ENCODE peak calls at places on chromosomes 2 and 18, in nine cellular contexts. One of them, this sample, is unnamed.

GRCh38 chr2:136424112-136424511 is 306.2 kb upstream of the CXCR4 start:
- DNase-seq in mucosa of descending colon: no peak
- DNase-seq in astrocyte of the cerebellum: no peak
- DNase-seq in H9: no peak
- DNase-seq in colonic mucosa: no peak
- DNase-seq in heart left ventricle: no peak
- DNase-seq in foreskin fibroblast: no peak
- DNase-seq in adrenal gland: no peak
- DNase-seq in gastrocnemius medialis: no peak
- DNase-seq in this sample: no peak

GRCh38 chr2:878245-878930 is 72.3 kb upstream of the SNTG2 start:
- DNase-seq in mucosa of descending colon: no peak
- DNase-seq in H9: peak
- DNase-seq in heart left ventricle: no peak
- DNase-seq in astrocyte of the cerebellum: no peak
- DNase-seq in adrenal gland: peak
- DNase-seq in foreskin fibroblast: no peak
- DNase-seq in gastrocnemius medialis: no peak
- DNase-seq in colonic mucosa: peak
- DNase-seq in this sample: no peak

GRCh38 chr2:86243950-86244733 is 44.9 kb downstream of the MRPL35 start:
- DNase-seq in colonic mucosa: no peak
- DNase-seq in foreskin fibroblast: no peak
- DNase-seq in gastrocnemius medialis: no peak
- DNase-seq in heart left ventricle: no peak
- DNase-seq in H9: no peak
- DNase-seq in astrocyte of the cerebellum: no peak
- DNase-seq in mucosa of descending colon: no peak
- DNase-seq in adrenal gland: peak
- DNase-seq in this sample: no peak

GRCh38 chr18:59833785-59834184 is 66.0 kb upstream of the PMAIP1 start:
- DNase-seq in mucosa of descending colon: no peak
- DNase-seq in gastrocnemius medialis: no peak
- DNase-seq in H9: no peak
- DNase-seq in adrenal gland: no peak
- DNase-seq in colonic mucosa: no peak
- DNase-seq in heart left ventricle: no peak
- DNase-seq in astrocyte of the cerebellum: no peak
- DNase-seq in foreskin fibroblast: no peak
- DNase-seq in this sample: no peak

GRCh38 chr2:28895189-28895893 is 874 bp downstream of the WDR43 start:
- DNase-seq in astrocyte of the cerebellum: no peak
- DNase-seq in mucosa of descending colon: peak
- DNase-seq in adrenal gland: peak
- DNase-seq in colonic mucosa: peak
- DNase-seq in foreskin fibroblast: peak
- DNase-seq in gastrocnemius medialis: peak
- DNase-seq in H9: peak
- DNase-seq in heart left ventricle: peak
- DNase-seq in this sample: no peak

GRCh38 chr18:44801796-44802195 is 121.1 kb downstream of the SETBP1 start:
- DNase-seq in adrenal gland: no peak
- DNase-seq in colonic mucosa: no peak
- DNase-seq in foreskin fibroblast: no peak
- DNase-seq in mucosa of descending colon: no peak
- DNase-seq in heart left ventricle: no peak
- DNase-seq in astrocyte of the cerebellum: no peak
- DNase-seq in gastrocnemius medialis: no peak
- DNase-seq in H9: no peak
- DNase-seq in this sample: no peak

GRCh38 chr2:218501665-218502064 is 66.5 kb downstream of the USP37 start:
- DNase-seq in heart left ventricle: no peak
- DNase-seq in gastrocnemius medialis: no peak
- DNase-seq in mucosa of descending colon: no peak
- DNase-seq in H9: no peak
- DNase-seq in adrenal gland: no peak
- DNase-seq in foreskin fibroblast: peak
- DNase-seq in colonic mucosa: no peak
- DNase-seq in astrocyte of the cerebellum: peak
- DNase-seq in this sample: no peak

GRCh38 chr18:49862656-49863385 is 49.5 kb upstream of the ACAA2 start:
- DNase-seq in astrocyte of the cerebellum: no peak
- DNase-seq in gastrocnemius medialis: no peak
- DNase-seq in H9: no peak
- DNase-seq in mucosa of descending colon: no peak
- DNase-seq in adrenal gland: no peak
- DNase-seq in colonic mucosa: no peak
- DNase-seq in heart left ventricle: no peak
- DNase-seq in foreskin fibroblast: no peak
- DNase-seq in this sample: no peak

GRCh38 chr18:49001587-49001986 is 50.8 kb upstream of the SMAD7 start:
- DNase-seq in colonic mucosa: no peak
- DNase-seq in H9: no peak
- DNase-seq in adrenal gland: no peak
- DNase-seq in gastrocnemius medialis: no peak
- DNase-seq in mucosa of descending colon: no peak
- DNase-seq in foreskin fibroblast: no peak
- DNase-seq in heart left ventricle: no peak
- DNase-seq in astrocyte of the cerebellum: no peak
- DNase-seq in this sample: no peak

GRCh38 chr18:62555135-62555534 is 32.3 kb downstream of the ZCCHC2 start:
- DNase-seq in colonic mucosa: no peak
- DNase-seq in mucosa of descending colon: no peak
- DNase-seq in foreskin fibroblast: peak
- DNase-seq in heart left ventricle: no peak
- DNase-seq in H9: no peak
- DNase-seq in adrenal gland: no peak
- DNase-seq in astrocyte of the cerebellum: no peak
- DNase-seq in gastrocnemius medialis: no peak
- DNase-seq in this sample: no peak

GRCh38 chr2:54575379-54575888 is 119.3 kb downstream of the SPTBN1 start:
- DNase-seq in foreskin fibroblast: no peak
- DNase-seq in heart left ventricle: no peak
- DNase-seq in mucosa of descending colon: no peak
- DNase-seq in astrocyte of the cerebellum: no peak
- DNase-seq in gastrocnemius medialis: no peak
- DNase-seq in H9: no peak
- DNase-seq in colonic mucosa: no peak
- DNase-seq in adrenal gland: no peak
- DNase-seq in this sample: no peak

GRCh38 chr2:159226059-159226461 is 60.4 kb downstream of the WDSUB1 start:
- DNase-seq in H9: no peak
- DNase-seq in heart left ventricle: no peak
- DNase-seq in gastrocnemius medialis: no peak
- DNase-seq in astrocyte of the cerebellum: no peak
- DNase-seq in adrenal gland: no peak
- DNase-seq in mucosa of descending colon: no peak
- DNase-seq in foreskin fibroblast: peak
- DNase-seq in colonic mucosa: no peak
- DNase-seq in this sample: no peak

GRCh38 chr2:216013080-216013909 is at the start of gene MREG:
- DNase-seq in mucosa of descending colon: peak
- DNase-seq in heart left ventricle: peak
- DNase-seq in H9: peak
- DNase-seq in astrocyte of the cerebellum: peak
- DNase-seq in gastrocnemius medialis: peak
- DNase-seq in foreskin fibroblast: peak
- DNase-seq in adrenal gland: peak
- DNase-seq in colonic mucosa: peak
- DNase-seq in this sample: peak

GRCh38 chr2:75200140-75200985 is 1.0 kb upstream of the TACR1 start:
- DNase-seq in mucosa of descending colon: no peak
- DNase-seq in colonic mucosa: no peak
- DNase-seq in gastrocnemius medialis: no peak
- DNase-seq in adrenal gland: peak
- DNase-seq in foreskin fibroblast: peak
- DNase-seq in H9: peak
- DNase-seq in astrocyte of the cerebellum: no peak
- DNase-seq in heart left ventricle: peak
- DNase-seq in this sample: peak

GRCh38 chr18:68234115-68234514 is 480.8 kb downstream of the TMX3 start:
- DNase-seq in heart left ventricle: no peak
- DNase-seq in colonic mucosa: no peak
- DNase-seq in adrenal gland: no peak
- DNase-seq in mucosa of descending colon: no peak
- DNase-seq in H9: no peak
- DNase-seq in astrocyte of the cerebellum: no peak
- DNase-seq in foreskin fibroblast: no peak
- DNase-seq in gastrocnemius medialis: no peak
- DNase-seq in this sample: no peak

GRCh38 chr2:72935611-72935957 is 18.3 kb downstream of the EMX1 start:
- DNase-seq in astrocyte of the cerebellum: no peak
- DNase-seq in mucosa of descending colon: peak
- DNase-seq in foreskin fibroblast: no peak
- DNase-seq in gastrocnemius medialis: no peak
- DNase-seq in H9: no peak
- DNase-seq in heart left ventricle: no peak
- DNase-seq in adrenal gland: no peak
- DNase-seq in colonic mucosa: no peak
- DNase-seq in this sample: no peak

GRCh38 chr2:241878007-241878970 is 8.8 kb downstream of the RTP5 start:
- DNase-seq in H9: peak
- DNase-seq in astrocyte of the cerebellum: peak
- DNase-seq in heart left ventricle: peak
- DNase-seq in foreskin fibroblast: peak
- DNase-seq in gastrocnemius medialis: peak
- DNase-seq in mucosa of descending colon: peak
- DNase-seq in adrenal gland: peak
- DNase-seq in colonic mucosa: peak
- DNase-seq in this sample: peak

GRCh38 chr2:150404147-150404546 is 83.3 kb downstream of the RND3 start:
- DNase-seq in H9: no peak
- DNase-seq in astrocyte of the cerebellum: no peak
- DNase-seq in heart left ventricle: no peak
- DNase-seq in colonic mucosa: no peak
- DNase-seq in foreskin fibroblast: no peak
- DNase-seq in gastrocnemius medialis: no peak
- DNase-seq in mucosa of descending colon: no peak
- DNase-seq in adrenal gland: no peak
- DNase-seq in this sample: no peak

GRCh38 chr2:148282201-148282600 is 261.3 kb downstream of the MBD5 start:
- DNase-seq in heart left ventricle: no peak
- DNase-seq in mucosa of descending colon: no peak
- DNase-seq in colonic mucosa: no peak
- DNase-seq in H9: no peak
- DNase-seq in gastrocnemius medialis: no peak
- DNase-seq in foreskin fibroblast: peak
- DNase-seq in astrocyte of the cerebellum: no peak
- DNase-seq in adrenal gland: no peak
- DNase-seq in this sample: no peak

GRCh38 chr2:46351388-46352141 is 54.4 kb downstream of the EPAS1 start:
- DNase-seq in foreskin fibroblast: no peak
- DNase-seq in H9: peak
- DNase-seq in astrocyte of the cerebellum: no peak
- DNase-seq in adrenal gland: peak
- DNase-seq in colonic mucosa: no peak
- DNase-seq in heart left ventricle: peak
- DNase-seq in gastrocnemius medialis: no peak
- DNase-seq in mucosa of descending colon: peak
- DNase-seq in this sample: no peak

GRCh38 chr2:99822487-99823218 is 319.7 kb downstream of the AFF3 start:
- DNase-seq in mucosa of descending colon: no peak
- DNase-seq in foreskin fibroblast: no peak
- DNase-seq in heart left ventricle: no peak
- DNase-seq in astrocyte of the cerebellum: no peak
- DNase-seq in H9: peak
- DNase-seq in adrenal gland: no peak
- DNase-seq in gastrocnemius medialis: no peak
- DNase-seq in colonic mucosa: no peak
- DNase-seq in this sample: no peak

GRCh38 chr18:11985532-11985931 is 4.2 kb downstream of the IMPA2 start:
- DNase-seq in colonic mucosa: no peak
- DNase-seq in adrenal gland: no peak
- DNase-seq in heart left ventricle: no peak
- DNase-seq in mucosa of descending colon: no peak
- DNase-seq in H9: no peak
- DNase-seq in gastrocnemius medialis: no peak
- DNase-seq in astrocyte of the cerebellum: no peak
- DNase-seq in foreskin fibroblast: no peak
- DNase-seq in this sample: no peak

GRCh38 chr2:158463496-158464095 is 6.8 kb downstream of the PKP4 start:
- DNase-seq in H9: no peak
- DNase-seq in adrenal gland: peak
- DNase-seq in foreskin fibroblast: no peak
- DNase-seq in gastrocnemius medialis: no peak
- DNase-seq in colonic mucosa: no peak
- DNase-seq in astrocyte of the cerebellum: no peak
- DNase-seq in mucosa of descending colon: no peak
- DNase-seq in heart left ventricle: no peak
- DNase-seq in this sample: peak

GRCh38 chr18:76689646-76690264 is 132.6 kb upstream of the ZNF236 start:
- DNase-seq in adrenal gland: no peak
- DNase-seq in mucosa of descending colon: no peak
- DNase-seq in foreskin fibroblast: no peak
- DNase-seq in astrocyte of the cerebellum: no peak
- DNase-seq in heart left ventricle: no peak
- DNase-seq in gastrocnemius medialis: no peak
- DNase-seq in colonic mucosa: no peak
- DNase-seq in H9: no peak
- DNase-seq in this sample: no peak
- TF ChIP-seq CTCF in adrenal gland: no peak
- TF ChIP-seq CTCF in mucosa of descending colon: no peak
- TF ChIP-seq CTCF in foreskin fibroblast: no peak
- TF ChIP-seq CTCF in astrocyte of the cerebellum: no peak
- TF ChIP-seq CTCF in heart left ventricle: no peak
- TF ChIP-seq CTCF in gastrocnemius medialis: no peak
- TF ChIP-seq CTCF in colonic mucosa: no peak
- TF ChIP-seq CTCF in H9: peak
- TF ChIP-seq CTCF in this sample: no peak

GRCh38 chr2:52821631-52822030 is 946.0 kb upstream of the CHAC2 start:
- DNase-seq in colonic mucosa: no peak
- DNase-seq in foreskin fibroblast: no peak
- DNase-seq in astrocyte of the cerebellum: no peak
- DNase-seq in H9: no peak
- DNase-seq in mucosa of descending colon: no peak
- DNase-seq in adrenal gland: no peak
- DNase-seq in heart left ventricle: no peak
- DNase-seq in gastrocnemius medialis: no peak
- DNase-seq in this sample: no peak
- TF ChIP-seq CTCF in colonic mucosa: no peak
- TF ChIP-seq CTCF in foreskin fibroblast: no peak
- TF ChIP-seq CTCF in astrocyte of the cerebellum: peak
- TF ChIP-seq CTCF in H9: peak
- TF ChIP-seq CTCF in mucosa of descending colon: no peak
- TF ChIP-seq CTCF in adrenal gland: no peak
- TF ChIP-seq CTCF in heart left ventricle: no peak
- TF ChIP-seq CTCF in gastrocnemius medialis: no peak
- TF ChIP-seq CTCF in this sample: no peak

GRCh38 chr2:119230630-119231185 is 7.1 kb downstream of the STEAP3 start:
- DNase-seq in adrenal gland: no peak
- DNase-seq in mucosa of descending colon: no peak
- DNase-seq in heart left ventricle: no peak
- DNase-seq in H9: no peak
- DNase-seq in foreskin fibroblast: peak
- DNase-seq in gastrocnemius medialis: peak
- DNase-seq in astrocyte of the cerebellum: peak
- DNase-seq in colonic mucosa: no peak
- DNase-seq in this sample: peak
- TF ChIP-seq CTCF in adrenal gland: no peak
- TF ChIP-seq CTCF in mucosa of descending colon: no peak
- TF ChIP-seq CTCF in heart left ventricle: no peak
- TF ChIP-seq CTCF in H9: no peak
- TF ChIP-seq CTCF in foreskin fibroblast: no peak
- TF ChIP-seq CTCF in gastrocnemius medialis: peak
- TF ChIP-seq CTCF in astrocyte of the cerebellum: peak
- TF ChIP-seq CTCF in colonic mucosa: no peak
- TF ChIP-seq CTCF in this sample: no peak

GRCh38 chr2:233928594-233929351 is 11.6 kb downstream of the TRPM8 start:
- DNase-seq in foreskin fibroblast: no peak
- DNase-seq in mucosa of descending colon: no peak
- DNase-seq in colonic mucosa: peak
- DNase-seq in astrocyte of the cerebellum: no peak
- DNase-seq in gastrocnemius medialis: no peak
- DNase-seq in H9: peak
- DNase-seq in heart left ventricle: no peak
- DNase-seq in adrenal gland: no peak
- DNase-seq in this sample: peak
- TF ChIP-seq CTCF in foreskin fibroblast: peak
- TF ChIP-seq CTCF in mucosa of descending colon: peak
- TF ChIP-seq CTCF in colonic mucosa: peak
- TF ChIP-seq CTCF in astrocyte of the cerebellum: peak
- TF ChIP-seq CTCF in gastrocnemius medialis: no peak
- TF ChIP-seq CTCF in H9: peak
- TF ChIP-seq CTCF in heart left ventricle: no peak
- TF ChIP-seq CTCF in adrenal gland: no peak
- TF ChIP-seq CTCF in this sample: peak